ENCODE peak calls at places on chromosome 19, in four cellular contexts. W is uterus; H is CD4-positive, alpha-beta memory T cell; N is fibroblast of pulmonary artery. G is an unnamed sample.

GRCh38 chr19:8973501-8974091 is 36.6 kb downstream of the MUC16 start:
- DNase-seq in W (no peak), N (peak; percentile 3), H (no peak), G (no peak)

GRCh38 chr19:1455336-1456120 is 5.6 kb downstream of the APC2 start:
- DNase-seq in H (peak; percentile 51), W (peak; percentile 24), N (peak; percentile 61), G (no peak)

GRCh38 chr19:35896643-35897040 is 3.7 kb downstream of the NFKBID start:
- DNase-seq in W (no peak), H (no peak), N (no peak), G (no peak)

GRCh38 chr19:56141416-56141992 is 417 bp downstream of the ZNF444 start:
- DNase-seq in H (peak; percentile 37), W (no peak), N (no peak), G (no peak)

GRCh38 chr19:11421607-11422098 is 2.5 kb upstream of the RGL3 start:
- DNase-seq in N (no peak), W (no peak), H (peak; percentile 21), G (no peak)

GRCh38 chr19:32688315-32688714 is 3.3 kb upstream of the NUDT19 start:
- DNase-seq in W (no peak), H (no peak), N (no peak), G (no peak)

GRCh38 chr19:39949026-39949747 is 14.8 kb upstream of the FCGBP start:
- DNase-seq in W (no peak), N (no peak), H (no peak), G (no peak)

GRCh38 chr19:5367530-5368133 is 27.0 kb upstream of the PTPRS start:
- DNase-seq in N (no peak), W (no peak), H (no peak), G (no peak)

GRCh38 chr19:5050016-5050656 is 81.2 kb downstream of the KDM4B start:
- DNase-seq in H (no peak), N (no peak), W (no peak), G (no peak)

GRCh38 chr19:15296841-15297415 is 35.4 kb downstream of the BRD4 start:
- DNase-seq in N (no peak), H (peak; percentile 18), W (no peak), G (no peak)

GRCh38 chr19:38315657-38316476 is at the start of gene YIF1B:
- DNase-seq in H (peak; percentile 96), N (peak; percentile 97), W (peak; percentile 97), G (peak; percentile 88)

GRCh38 chr19:52307275-52307674 is 10.3 kb downstream of the ZNF480 start:
- DNase-seq in N (peak; percentile 29), H (no peak), W (no peak), G (no peak)

GRCh38 chr19:41708481-41708880 is at the start of gene CEACAM5:
- DNase-seq in N (no peak), W (no peak), H (no peak), G (no peak)

GRCh38 chr19:48629599-48630288 is 7.4 kb downstream of the DBP start:
- DNase-seq in W (peak; percentile 60), N (peak; percentile 78), H (no peak), G (no peak)

GRCh38 chr19:35135389-35135909 is 590 bp upstream of the LGI4 start:
- DNase-seq in N (peak; percentile 69), H (peak; percentile 50), W (peak; percentile 86), G (no peak)

GRCh38 chr19:30881281-30881680 is 468.0 kb downstream of the TSHZ3 start:
- DNase-seq in H (no peak), N (no peak), W (no peak), G (no peak)

GRCh38 chr19:18233224-18233825 is 7.1 kb upstream of the PDE4C start:
- DNase-seq in H (peak; percentile 44), W (no peak), N (peak; percentile 54), G (no peak)

GRCh38 chr19:11041966-11042627 is 47.2 kb upstream of the LDLR start:
- DNase-seq in W (no peak), H (no peak), N (no peak), G (no peak)

GRCh38 chr19:3186377-3186688 is 603 bp downstream of the NCLN start:
- DNase-seq in N (no peak), H (no peak), W (no peak), G (no peak)

GRCh38 chr19:15379996-15380647 is 535 bp upstream of the AKAP8 start:
- DNase-seq in H (no peak), W (peak; percentile 43), N (peak; percentile 51), G (no peak)

GRCh38 chr19:4077800-4078683 is 11.3 kb upstream of the ZBTB7A start:
- DNase-seq in W (peak; percentile 74), N (no peak), H (no peak), G (no peak)

GRCh38 chr19:4082172-4082571 is 15.5 kb upstream of the ZBTB7A start:
- DNase-seq in W (no peak), N (no peak), H (no peak), G (no peak)

GRCh38 chr19:9566729-9567128 is 17.6 kb downstream of the ZNF121 start:
- DNase-seq in W (no peak), N (no peak), H (no peak), G (no peak)

GRCh38 chr19:48424694-48425219 is 21.0 kb upstream of the GRWD1 start:
- DNase-seq in N (peak; percentile 71), H (no peak), W (no peak), G (no peak)

GRCh38 chr19:4352701-4353121 is 9.3 kb downstream of the MPND start:
- DNase-seq in H (peak; percentile 58), W (peak; percentile 57), N (peak; percentile 82), G (no peak)

GRCh38 chr19:17579523-17580244 is 24.2 kb downstream of the COLGALT1 start:
- DNase-seq in W (peak; percentile 40), N (peak; percentile 67), H (no peak), G (no peak)

GRCh38 chr19:19493841-19494546 is 21.4 kb downstream of the TSSK6 start:
- DNase-seq in N (no peak), W (no peak), H (no peak), G (no peak)

GRCh38 chr19:48819366-48819816 is 8.6 kb upstream of the BCAT2 start:
- DNase-seq in H (no peak), W (peak; percentile 85), N (peak; percentile 95), G (peak; percentile 81)

GRCh38 chr19:52170863-52171320 is 529 bp downstream of the ZNF836 start:
- DNase-seq in W (peak; percentile 41), N (no peak), H (no peak), G (no peak)

GRCh38 chr19:27765397-27765796 is 1447.6 kb downstream of the UQCRFS1 start:
- DNase-seq in W (no peak), H (no peak), N (no peak), G (no peak)
- H3K4me3 ChIP-seq in W (no peak overlapping the region), H (no peak overlapping the region), N (no peak overlapping the region), G (no peak overlapping the region)

GRCh38 chr19:7670790-7671189 is 1.9 kb downstream of the RETN start:
- DNase-seq in N (no peak), W (no peak), H (no peak), G (no peak)

GRCh38 chr19:7669641-7670040 is 792 bp downstream of the RETN start:
- DNase-seq in W (no peak), N (no peak), H (no peak), G (no peak)

GRCh38 chr19:7672522-7672921 is 3.7 kb downstream of the RETN start:
- DNase-seq in N (no peak), W (no peak), H (no peak), G (no peak)

GRCh38 chr19:7668842-7669241 is at the start of gene RETN:
- DNase-seq in H (no peak), N (no peak), W (no peak), G (no peak)

GRCh38 chr19:7670150-7670784 is 1.4 kb downstream of the RETN start:
- DNase-seq in N (no peak), H (no peak), W (no peak), G (no peak)
- H3K4me3 ChIP-seq in N (no peak overlapping the region), H (no peak overlapping the region), W (no peak overlapping the region), G (peak overlapping the region; percentile 26)

DNA sequence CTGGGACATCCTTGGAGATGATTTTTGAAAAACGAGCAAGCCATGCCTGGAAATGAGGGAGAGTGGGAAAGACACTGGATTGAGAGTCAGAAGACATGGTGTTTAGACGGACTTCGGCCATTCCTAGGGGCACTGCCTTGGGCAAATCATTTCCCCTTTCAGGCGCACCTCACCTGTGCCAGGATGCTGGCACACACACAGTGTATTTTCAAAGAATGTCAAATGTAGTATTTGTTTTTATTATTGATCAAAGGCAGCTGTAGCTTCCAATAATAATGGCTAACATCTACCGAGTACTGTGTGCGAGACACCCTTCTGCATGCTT is 485.2 kb downstream of the UQCRFS1 start:
- DNase-seq in N (no peak), W (no peak), H (no peak), G (no peak)
- H3K4me3 ChIP-seq in N (no peak overlapping the region), W (no peak overlapping the region), H (no peak overlapping the region), G (peak overlapping the region; percentile 62)

DNA sequence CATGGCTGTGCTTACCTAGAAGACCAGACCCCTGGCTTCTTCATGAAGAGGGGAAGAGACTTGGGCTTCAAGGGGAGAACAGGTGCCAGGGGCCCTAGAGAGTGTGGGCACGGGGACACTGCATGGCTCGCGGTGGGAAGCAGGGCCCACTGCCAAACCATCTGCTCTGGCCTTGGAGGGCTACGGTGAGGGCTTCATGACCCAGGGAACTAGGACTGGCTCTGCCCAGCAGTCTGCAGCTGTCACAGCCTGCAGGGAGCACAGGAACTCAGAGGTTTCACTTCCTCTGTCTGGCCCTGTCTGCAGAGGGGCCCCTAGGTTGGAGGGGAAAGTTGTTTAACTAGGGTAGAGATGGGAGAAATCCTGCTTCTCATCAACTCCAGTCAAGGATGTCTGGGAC is 4.3 kb downstream of the ERCC1 start:
- DNase-seq in H (no peak), N (no peak), W (no peak), G (no peak)
- H3K4me3 ChIP-seq in H (no peak overlapping the region), N (no peak overlapping the region), W (no peak overlapping the region), G (no peak overlapping the region)

GRCh38 chr19:46109876-46110275 is 14.6 kb downstream of the IGFL3 start:
- DNase-seq in N (no peak), H (no peak), W (no peak), G (no peak)
- H3K4me3 ChIP-seq in N (no peak overlapping the region), H (no peak overlapping the region), W (no peak overlapping the region), G (no peak overlapping the region)

GRCh38 chr19:43464089-43464775 is 1.2 kb downstream of the LYPD3 start:
- DNase-seq in N (no peak), H (no peak), W (peak; percentile 81), G (no peak)

GRCh38 chr19:43467276-43467675 is 1.9 kb upstream of the LYPD3 start:
- DNase-seq in H (no peak), N (no peak), W (no peak), G (no peak)

GRCh38 chr19:43466793-43467192 is 1.4 kb upstream of the LYPD3 start:
- DNase-seq in W (no peak), N (no peak), H (no peak), G (no peak)

GRCh38 chr19:43463381-43464088 is 1.9 kb downstream of the LYPD3 start:
- DNase-seq in H (peak; percentile 99), N (peak; percentile 93), W (peak; percentile 98), G (peak; percentile 50)

DNA sequence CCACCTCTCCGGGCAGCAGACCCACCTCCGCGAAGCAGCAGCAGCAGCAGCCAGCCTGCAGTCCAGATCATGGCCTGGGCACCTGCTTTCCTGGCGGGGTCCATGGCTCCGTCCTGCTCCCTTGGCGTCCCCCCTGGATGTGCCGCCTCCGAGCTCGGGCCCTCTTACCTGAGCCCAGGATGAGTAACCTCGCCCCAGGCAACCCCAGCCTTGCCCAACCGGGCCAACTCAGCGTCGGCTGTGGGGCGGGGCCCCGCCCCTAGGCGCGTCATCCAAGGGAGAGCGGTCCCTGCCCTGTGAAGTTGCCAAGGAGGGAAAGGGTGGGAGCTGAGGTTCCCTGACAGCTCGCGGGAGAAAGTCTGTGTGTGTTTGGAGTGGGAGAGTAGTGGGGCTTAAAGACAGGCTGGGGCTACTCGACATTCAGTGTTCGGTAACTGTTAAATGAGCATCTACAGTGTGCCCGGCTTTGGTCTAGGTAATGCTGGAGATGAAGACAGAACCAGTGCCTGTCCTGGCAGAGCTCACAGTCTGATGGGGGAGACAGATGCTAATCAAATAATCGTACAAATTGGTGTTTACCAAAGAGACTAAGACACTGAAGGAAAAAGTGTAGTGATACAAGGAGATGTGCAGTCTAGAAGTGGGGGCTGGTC is at the start of gene LYPD3:
- DNase-seq in W (peak; percentile 21), H (no peak), N (peak; percentile 30), G (no peak)
- H3K4me3 ChIP-seq in W (peak within 1 kb of the TSS; percentile 62), H (peak within 1 kb of the TSS; percentile 98), N (peak within 1 kb of the TSS; percentile 77), G (no peak within 1 kb of the TSS)

G was measured in skeletal muscle cell.